ENCODE peak calls at places on chromosomes 7 and 10, in seven cellular contexts. A is upper lobe of right lung, S is foreskin fibroblast, K is mesothelial cell of epicardium, G is heart left ventricle, Y is thoracic aorta, N is fibroblast of lung. J is an unnamed sample.

GRCh38 chr10:29068302-29068701 is 220.6 kb upstream of the LYZL1 start:
- DNase-seq in A (no peak), S (no peak), K (no peak), G (no peak), Y (no peak), N (no peak), J (no peak)

GRCh38 chr10:88080213-88080612 is 216.8 kb downstream of the PTEN start:
- DNase-seq in A (no peak), S (peak), K (no peak), G (no peak), Y (no peak), N (peak), J (no peak)

GRCh38 chr7:35544028-35544742 is 150.8 kb downstream of the HERPUD2 start:
- DNase-seq in A (no peak), S (no peak), K (peak), G (no peak), Y (no peak), N (no peak), J (no peak)

GRCh38 chr10:63707254-63707910 is 186.2 kb downstream of the REEP3 start:
- DNase-seq in A (no peak), S (peak), K (no peak), G (no peak), Y (no peak), N (peak), J (no peak)

GRCh38 chr10:22218448-22218847 is 633 bp upstream of the EBLN1 start:
- DNase-seq in A (no peak), S (no peak), K (no peak), G (no peak), Y (no peak), N (no peak), J (no peak)

GRCh38 chr7:159196584-159196983 is 51.9 kb upstream of the VIPR2 start:
- DNase-seq in A (no peak), S (no peak), K (no peak), G (no peak), Y (no peak), N (no peak), J (no peak)

GRCh38 chr7:141071260-141071854 is 2.5 kb upstream of the TMEM178B start:
- DNase-seq in A (no peak), S (peak), K (peak), G (peak), Y (no peak), N (no peak), J (no peak)

GRCh38 chr7:103679156-103680132 is 233.4 kb upstream of the SLC26A5 start:
- DNase-seq in A (no peak), S (peak), K (no peak), G (no peak), Y (no peak), N (peak), J (no peak)

GRCh38 chr7:141477866-141478265 is 73.3 kb upstream of the AGK start:
- DNase-seq in A (no peak), S (no peak), K (no peak), G (no peak), Y (no peak), N (peak), J (no peak)

GRCh38 chr7:78139335-78139734 is 340.8 kb downstream of the PHTF2 start:
- DNase-seq in A (no peak), S (peak), K (no peak), G (no peak), Y (no peak), N (peak), J (no peak)

GRCh38 chr7:39709768-39710291 is 86.5 kb downstream of the RALA start:
- DNase-seq in A (no peak), S (peak), K (no peak), G (no peak), Y (no peak), N (peak), J (no peak)

GRCh38 chr7:457814-458510 is 61.7 kb downstream of the PDGFA start:
- DNase-seq in A (peak), S (no peak), K (no peak), G (no peak), Y (no peak), N (no peak), J (peak)

GRCh38 chr7:39428221-39428620 is 138.0 kb upstream of the YAE1 start:
- DNase-seq in A (no peak), S (peak), K (no peak), G (no peak), Y (no peak), N (peak), J (no peak)

GRCh38 chr7:12212051-12212485 is 974 bp downstream of the TMEM106B start:
- DNase-seq in A (no peak), S (peak), K (no peak), G (no peak), Y (no peak), N (peak), J (no peak)

GRCh38 chr7:41565655-41566054 is 137.2 kb downstream of the INHBA start:
- DNase-seq in A (no peak), S (no peak), K (no peak), G (no peak), Y (no peak), N (no peak), J (no peak)

GRCh38 chr10:112302335-112302734 is 19.1 kb downstream of the TECTB start:
- DNase-seq in A (no peak), S (no peak), K (no peak), G (no peak), Y (no peak), N (no peak), J (no peak)

GRCh38 chr10:121595806-121596667 is 2.2 kb downstream of the FGFR2 start:
- DNase-seq in A (no peak), S (no peak), K (no peak), G (no peak), Y (no peak), N (no peak), J (no peak)

GRCh38 chr7:101804642-101805401 is 12.6 kb upstream of the CUX1 start:
- DNase-seq in A (no peak), S (peak), K (no peak), G (no peak), Y (no peak), N (peak), J (no peak)
- TF ChIP-seq CTCF in A (peak), S (no peak), K (peak), G (no peak), Y (no peak), N (no peak), J (no peak)

DNA sequence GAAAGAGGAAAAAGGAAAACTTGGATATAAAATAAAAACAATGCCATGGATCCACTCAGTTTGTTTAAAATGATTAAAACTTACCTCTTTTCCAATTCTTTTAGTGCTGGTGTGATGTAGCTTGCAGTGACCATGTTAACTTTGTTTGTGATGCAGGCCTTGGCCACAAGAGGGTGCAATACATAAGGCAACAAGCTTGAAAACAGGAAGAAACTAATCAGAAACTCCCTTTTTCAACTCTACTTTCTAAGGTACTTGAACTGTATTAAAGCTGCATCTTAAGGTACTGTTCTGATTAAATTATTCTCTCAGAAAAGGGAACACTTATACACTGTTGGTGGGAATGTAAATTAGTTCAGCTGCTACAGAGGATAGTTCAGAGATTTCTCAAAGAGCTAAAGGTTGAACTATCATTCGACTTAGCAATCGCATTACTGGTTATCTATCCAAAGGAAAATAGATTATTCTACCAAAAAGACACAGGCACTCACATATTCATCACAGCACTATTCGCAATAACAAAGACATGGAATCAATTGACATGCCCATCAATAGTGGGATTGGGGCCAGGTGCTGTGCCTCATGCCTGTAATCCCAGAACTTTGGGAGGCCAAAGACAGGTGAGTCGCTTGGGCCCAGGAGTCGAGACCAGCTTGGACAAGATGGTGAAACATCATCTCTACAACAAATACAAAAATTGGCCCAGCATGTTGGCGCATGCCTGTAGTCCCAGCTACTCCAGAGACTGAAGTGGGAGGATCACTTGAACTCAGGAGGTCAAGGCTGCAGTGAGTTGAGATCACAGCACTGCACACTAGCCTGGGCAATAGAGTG is 50.9 kb downstream of the AASS start:
- DNase-seq in A (no peak), S (peak), K (peak), G (no peak), Y (peak), N (peak), J (peak)
- TF ChIP-seq CTCF in A (peak), S (peak), K (peak), G (peak), Y (peak), N (peak), J (no peak)

DNA sequence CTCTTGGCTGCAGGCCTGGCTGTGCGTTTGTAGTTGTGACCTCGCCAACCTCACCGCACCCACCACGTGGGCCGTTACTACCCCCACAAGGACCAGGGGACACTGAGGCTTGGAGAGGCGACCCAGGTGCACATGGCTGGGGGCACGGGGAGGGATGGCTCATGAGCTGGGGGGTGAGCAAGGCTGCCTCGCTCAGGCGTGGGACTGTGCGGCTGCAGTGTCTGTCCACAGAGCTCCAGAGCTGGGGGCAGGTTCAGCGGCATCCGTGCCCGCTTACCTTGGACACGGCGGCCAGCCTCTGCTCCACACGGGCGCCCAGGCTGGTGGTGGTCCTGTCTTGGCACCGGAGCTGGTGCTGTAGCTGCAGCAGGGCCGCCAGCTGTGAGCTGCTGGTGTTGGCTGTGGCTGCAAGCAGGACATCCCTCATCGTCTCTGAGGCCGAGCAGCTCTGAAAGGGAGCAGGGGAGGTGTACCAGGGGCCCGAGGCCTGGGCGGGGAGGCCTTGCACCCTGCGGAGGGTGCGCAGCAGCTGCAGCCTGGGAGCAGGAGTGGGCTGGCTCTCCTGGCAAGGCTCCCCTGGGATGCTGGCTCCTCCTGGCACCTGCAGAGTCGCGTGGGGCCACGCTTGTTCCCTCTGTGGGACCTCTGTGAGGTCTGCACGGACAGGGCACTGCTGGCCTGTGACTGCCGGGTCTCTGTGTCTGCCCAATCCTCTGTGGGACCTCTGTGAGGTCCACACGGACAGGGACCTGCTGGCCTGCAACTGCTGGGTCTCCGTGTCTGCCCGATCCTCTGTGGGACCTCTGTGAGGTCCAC is 60.0 kb upstream of the NKX6-2 start:
- DNase-seq in A (no peak), S (no peak), K (no peak), G (no peak), Y (no peak), N (no peak), J (no peak)
- TF ChIP-seq CTCF in A (no peak), S (no peak), K (no peak), G (no peak), Y (no peak), N (no peak), J (no peak)

GRCh38 chr10:33042565-33042964 is 84.5 kb upstream of the ITGB1 start:
- DNase-seq in A (no peak), S (no peak), K (no peak), G (no peak), Y (no peak), N (no peak), J (no peak)

GRCh38 chr10:33048223-33048622 is 90.2 kb upstream of the ITGB1 start:
- DNase-seq in A (no peak), S (no peak), K (no peak), G (no peak), Y (no peak), N (no peak), J (no peak)

GRCh38 chr10:33046792-33047191 is 88.8 kb upstream of the ITGB1 start:
- DNase-seq in A (no peak), S (no peak), K (no peak), G (no peak), Y (no peak), N (no peak), J (no peak)

GRCh38 chr10:33052476-33052875 is 94.4 kb upstream of the ITGB1 start:
- DNase-seq in A (no peak), S (no peak), K (no peak), G (no peak), Y (no peak), N (no peak), J (no peak)

GRCh38 chr10:33047655-33048054 is 89.6 kb upstream of the ITGB1 start:
- DNase-seq in A (no peak), S (no peak), K (no peak), G (no peak), Y (no peak), N (no peak), J (no peak)
- TF ChIP-seq CTCF in A (no peak), S (no peak), K (no peak), G (no peak), Y (no peak), N (no peak), J (no peak)

DNA sequence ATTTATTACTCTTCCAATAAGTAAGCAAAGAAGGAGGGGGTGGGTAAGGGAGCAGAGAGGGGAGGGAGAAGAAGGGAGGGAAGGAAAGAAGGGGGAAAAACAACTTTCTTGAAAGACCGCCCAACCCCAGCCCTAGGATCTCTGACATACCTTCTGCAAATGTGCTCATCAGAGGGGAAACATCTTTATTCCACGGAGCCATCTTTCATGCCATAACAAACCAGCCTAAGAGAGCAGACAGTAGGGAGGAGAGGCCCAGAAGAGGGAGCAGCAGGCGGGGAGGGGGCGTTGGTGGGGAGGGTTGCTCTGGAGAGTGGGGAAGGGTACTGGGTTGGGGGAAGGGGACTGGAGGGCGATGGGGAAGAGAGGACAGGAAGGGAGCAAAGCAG is 48.3 kb upstream of the COMTD1 start:
- DNase-seq in A (no peak), S (no peak), K (no peak), G (no peak), Y (no peak), N (no peak), J (no peak)
- TF ChIP-seq CTCF in A (no peak), S (no peak), K (no peak), G (no peak), Y (no peak), N (no peak), J (no peak)

DNA sequence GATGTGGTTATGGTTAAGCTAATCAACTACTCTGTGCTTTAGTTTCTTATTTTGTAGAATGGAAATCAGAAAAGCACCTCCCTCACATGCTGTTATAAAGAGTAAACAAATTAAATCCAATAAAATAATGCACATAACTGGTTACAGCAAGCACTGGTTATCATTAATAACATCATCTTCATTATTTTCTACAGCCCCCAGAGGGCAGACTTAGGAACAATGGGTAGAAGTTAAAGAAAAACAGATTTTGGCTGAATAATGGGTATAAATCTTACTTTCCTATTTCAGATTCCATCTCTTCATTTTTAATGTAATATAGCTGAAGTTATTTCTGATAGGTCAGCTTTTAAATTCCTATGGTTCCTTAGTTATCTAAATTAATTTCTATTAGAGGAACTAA is 126.5 kb downstream of the DOCK4 start:
- DNase-seq in A (no peak), S (peak), K (no peak), G (no peak), Y (no peak), N (peak), J (no peak)
- TF ChIP-seq CTCF in A (peak), S (no peak), K (no peak), G (no peak), Y (no peak), N (no peak), J (no peak)

GRCh38 chr10:90658791-90659190 is 199.0 kb downstream of the HTR7 start:
- DNase-seq in A (no peak), S (no peak), K (no peak), G (no peak), Y (no peak), N (no peak), J (no peak)
- TF ChIP-seq CTCF in A (no peak), S (peak), K (no peak), G (no peak), Y (no peak), N (no peak), J (no peak)

J was measured in omental fat pad.